ENCODE peak calls at places on chromosomes 13 and 19, in six cellular contexts. V, X, B, O, H and Y are unnamed samples.
A peak's percentile ranks its signal among the peaks of the same experiment; 100 is the strongest.

GRCh38 chr13:27035892-27036235 is 135.7 kb downstream of the USP12 start:
- DNase-seq in V (no peak), X (no peak), B (peak; percentile 56), O (no peak), H (no peak), Y (no peak)

GRCh38 chr19:11881151-11881800 is 6.3 kb upstream of the ZNF69 start:
- DNase-seq in V (no peak), X (peak; percentile 51), B (peak; percentile 51), O (no peak), H (peak; percentile 75), Y (peak; percentile 16)

GRCh38 chr19:8618751-8619150 is 8.2 kb upstream of the ADAMTS10 start:
- DNase-seq in V (no peak), X (no peak), B (no peak), O (no peak), H (no peak), Y (no peak)

GRCh38 chr13:96898212-96898611 is 96.1 kb downstream of the OXGR1 start:
- DNase-seq in V (no peak), X (no peak), B (no peak), O (no peak), H (no peak), Y (no peak)

GRCh38 chr13:35978607-35979316 is 152.4 kb downstream of the DCLK1 start:
- DNase-seq in V (no peak), X (no peak), B (peak; percentile 69), O (no peak), H (peak; percentile 66), Y (no peak)

GRCh38 chr13:74574964-74575728 is 440.9 kb upstream of the KLF12 start:
- DNase-seq in V (no peak), X (no peak), B (no peak), O (no peak), H (no peak), Y (no peak)

GRCh38 chr13:113398963-113399754 is 35.2 kb upstream of the GRTP1 start:
- DNase-seq in V (peak; percentile 12), X (no peak), B (no peak), O (peak; percentile 58), H (no peak), Y (no peak)

GRCh38 chr13:109816112-109816978 is 30.0 kb upstream of the IRS2 start:
- DNase-seq in V (no peak), X (peak; percentile 76), B (no peak), O (no peak), H (no peak), Y (no peak)

GRCh38 chr13:63156816-63157215 is 1741.2 kb upstream of the PCDH20 start:
- DNase-seq in V (no peak), X (no peak), B (no peak), O (no peak), H (no peak), Y (no peak)

GRCh38 chr13:79709526-79709925 is 228.6 kb downstream of the NDFIP2 start:
- DNase-seq in V (no peak), X (no peak), B (peak; percentile 13), O (no peak), H (no peak), Y (no peak)

GRCh38 chr19:54255105-54255775 is 1.8 kb downstream of the LILRB5 start:
- DNase-seq in V (no peak), X (no peak), B (no peak), O (no peak), H (no peak), Y (no peak)

GRCh38 chr19:17262557-17262956 is 2.0 kb downstream of the USHBP1 start:
- DNase-seq in V (no peak), X (no peak), B (no peak), O (no peak), H (no peak), Y (no peak)
- H3K4me3 ChIP-seq in V (no peak overlapping the region), X (no peak overlapping the region), B (no peak overlapping the region), O (peak overlapping the region; percentile 66), H (no peak overlapping the region), Y (peak overlapping the region; percentile 52)

GRCh38 chr19:275958-276646 is 15.1 kb downstream of the PLPP2 start:
- DNase-seq in V (no peak), X (no peak), B (no peak), O (no peak), H (no peak), Y (peak; percentile 12)
- H3K27me3 ChIP-seq in V (no peaks in the 10 kb centered on the region), X (no peaks in the 10 kb centered on the region), B (peaks cover 10% of the 10 kb centered on the region), O (peaks cover 6% of the 10 kb centered on the region), H (no peaks in the 10 kb centered on the region), Y (no peaks in the 10 kb centered on the region)

GRCh38 chr19:1006711-1007398 is 6.6 kb downstream of the GRIN3B start:
- DNase-seq in V (no peak), X (no peak), B (no peak), O (peak; percentile 54), H (no peak), Y (no peak)
- TF ChIP-seq CTCF in V (no peak), X (no peak), B (no peak), O (no peak), H (no peak), Y (no peak)

GRCh38 chr19:33798701-33799111 is 2.0 kb downstream of the KCTD15 start:
- DNase-seq in V (no peak), X (no peak), B (peak; percentile 27), O (no peak), H (no peak), Y (no peak)
- H3K4me3 ChIP-seq in V (peak overlapping the region; percentile 78), X (no peak overlapping the region), B (no peak overlapping the region), O (peak overlapping the region; percentile 92), H (peak overlapping the region; percentile 70), Y (peak overlapping the region; percentile 74)

GRCh38 chr13:107867701-107868661 is 347.4 kb downstream of the LIG4 start:
- DNase-seq in V (no peak), X (peak; percentile 13), B (peak; percentile 57), O (no peak), H (peak; percentile 62), Y (no peak)

GRCh38 chr13:107866666-107867623 is 348.4 kb downstream of the LIG4 start:
- DNase-seq in V (no peak), X (no peak), B (peak; percentile 66), O (no peak), H (peak; percentile 60), Y (no peak)

GRCh38 chr13:107864543-107865460 is 350.5 kb downstream of the LIG4 start:
- DNase-seq in V (no peak), X (no peak), B (peak; percentile 86), O (no peak), H (peak; percentile 65), Y (no peak)

GRCh38 chr13:107866007-107866665 is 349.2 kb downstream of the LIG4 start:
- DNase-seq in V (no peak), X (no peak), B (peak; percentile 34), O (no peak), H (peak; percentile 48), Y (no peak)

GRCh38 chr13:107865643-107866006 is 349.7 kb downstream of the LIG4 start:
- DNase-seq in V (no peak), X (no peak), B (peak; percentile 50), O (no peak), H (no peak), Y (no peak)
- H3K27me3 ChIP-seq in V (no peaks in the 10 kb centered on the region), X (peaks cover 3% of the 10 kb centered on the region), B (no peaks in the 10 kb centered on the region), O (peaks cover 36% of the 10 kb centered on the region), H (no peaks in the 10 kb centered on the region), Y (peaks cover 59% of the 10 kb centered on the region)